ENCODE peak calls at places on chromosome 2, in seven cellular contexts. One of them, this sample, is unnamed.

GRCh38 chr2:72028351-72028995 is 119.2 kb downstream of the CYP26B1 start:
- DNase-seq in CD8-positive, alpha-beta T cell: no peak
- DNase-seq in GM23248: no peak
- DNase-seq in NAMALWA: no peak
- DNase-seq in neural progenitor cell: no peak
- DNase-seq in small intestine: no peak
- DNase-seq in mesothelial cell of epicardium: peak
- DNase-seq in this sample: peak

GRCh38 chr2:69743847-69744264 is 1.9 kb downstream of the ANXA4 start:
- DNase-seq in CD8-positive, alpha-beta T cell: no peak
- DNase-seq in GM23248: no peak
- DNase-seq in NAMALWA: no peak
- DNase-seq in neural progenitor cell: no peak
- DNase-seq in small intestine: peak
- DNase-seq in mesothelial cell of epicardium: no peak
- DNase-seq in this sample: no peak

GRCh38 chr2:46230115-46230571 is 67.1 kb upstream of the EPAS1 start:
- DNase-seq in CD8-positive, alpha-beta T cell: no peak
- DNase-seq in GM23248: no peak
- DNase-seq in NAMALWA: no peak
- DNase-seq in neural progenitor cell: no peak
- DNase-seq in small intestine: no peak
- DNase-seq in mesothelial cell of epicardium: no peak
- DNase-seq in this sample: peak

GRCh38 chr2:237298323-237299118 is 115.4 kb downstream of the COL6A3 start:
- DNase-seq in CD8-positive, alpha-beta T cell: no peak
- DNase-seq in GM23248: peak
- DNase-seq in NAMALWA: no peak
- DNase-seq in neural progenitor cell: no peak
- DNase-seq in small intestine: peak
- DNase-seq in mesothelial cell of epicardium: no peak
- DNase-seq in this sample: no peak

GRCh38 chr2:168147858-168148794 is 99.3 kb downstream of the STK39 start:
- DNase-seq in CD8-positive, alpha-beta T cell: no peak
- DNase-seq in GM23248: no peak
- DNase-seq in NAMALWA: no peak
- DNase-seq in neural progenitor cell: no peak
- DNase-seq in small intestine: no peak
- DNase-seq in mesothelial cell of epicardium: no peak
- DNase-seq in this sample: no peak

GRCh38 chr2:218396688-218397501 is 2.8 kb upstream of the CTDSP1 start:
- DNase-seq in CD8-positive, alpha-beta T cell: peak
- DNase-seq in GM23248: peak
- DNase-seq in NAMALWA: peak
- DNase-seq in neural progenitor cell: peak
- DNase-seq in small intestine: peak
- DNase-seq in mesothelial cell of epicardium: peak
- DNase-seq in this sample: peak

GRCh38 chr2:42951263-42951938 is 159.0 kb upstream of the HAAO start:
- DNase-seq in CD8-positive, alpha-beta T cell: no peak
- DNase-seq in GM23248: peak
- DNase-seq in NAMALWA: no peak
- DNase-seq in neural progenitor cell: no peak
- DNase-seq in small intestine: no peak
- DNase-seq in mesothelial cell of epicardium: no peak
- DNase-seq in this sample: no peak

GRCh38 chr2:28810384-28811285 is at the start of gene SPDYA:
- DNase-seq in CD8-positive, alpha-beta T cell: peak
- DNase-seq in GM23248: peak
- DNase-seq in NAMALWA: peak
- DNase-seq in neural progenitor cell: peak
- DNase-seq in small intestine: peak
- DNase-seq in mesothelial cell of epicardium: peak
- DNase-seq in this sample: peak

GRCh38 chr2:229714736-229715541 is 584 bp upstream of the DNER start:
- DNase-seq in CD8-positive, alpha-beta T cell: no peak
- DNase-seq in GM23248: peak
- DNase-seq in NAMALWA: no peak
- DNase-seq in neural progenitor cell: peak
- DNase-seq in small intestine: peak
- DNase-seq in mesothelial cell of epicardium: peak
- DNase-seq in this sample: peak

GRCh38 chr2:152415231-152415642 is 80.3 kb downstream of the FMNL2 start:
- DNase-seq in CD8-positive, alpha-beta T cell: no peak
- DNase-seq in GM23248: peak
- DNase-seq in NAMALWA: no peak
- DNase-seq in neural progenitor cell: no peak
- DNase-seq in small intestine: peak
- DNase-seq in mesothelial cell of epicardium: no peak
- DNase-seq in this sample: no peak